ENCODE peak calls at places on chromosomes 6 and 20, in four cellular contexts. H is mesothelial cell of epicardium, X is neural crest cell, M is AML-193. I is an unnamed sample.

GRCh38 chr20:24165336-24166126 is 177.0 kb upstream of the GGTLC1 start:
- DNase-seq in H (no peak), X (no peak), M (no peak), I (no peak)

GRCh38 chr6:26555505-26556262 is 17.5 kb downstream of the HMGN4 start:
- DNase-seq in H (no peak), X (no peak), M (no peak), I (no peak)

GRCh38 chr20:9021699-9022098 is 47.2 kb upstream of the PLCB4 start:
- DNase-seq in H (no peak), X (no peak), M (no peak), I (no peak)

GRCh38 chr6:143842468-143842901 is 653 bp upstream of the LTV1 start:
- DNase-seq in H (no peak), X (no peak), M (no peak), I (no peak)

GRCh38 chr6:158006331-158006730 is 24.7 kb downstream of the SYNJ2 start:
- DNase-seq in H (no peak), X (no peak), M (no peak), I (no peak)

GRCh38 chr20:44702776-44703175 is 12.4 kb upstream of the CCN5 start:
- DNase-seq in H (no peak), X (no peak), M (no peak), I (no peak)

GRCh38 chr6:148720371-148720770 is 26.5 kb upstream of the UST start:
- DNase-seq in H (no peak), X (no peak), M (no peak), I (no peak)

GRCh38 chr20:51220293-51220706 is 197.4 kb upstream of the KCNG1 start:
- DNase-seq in H (peak), X (peak), M (peak), I (peak)

GRCh38 chr20:44153636-44154043 is 33.3 kb downstream of the JPH2 start:
- DNase-seq in H (no peak), X (no peak), M (no peak), I (no peak)

GRCh38 chr6:41543087-41543486 is 3.1 kb upstream of the FOXP4 start:
- DNase-seq in H (no peak), X (no peak), M (no peak), I (no peak)

GRCh38 chr6:84103029-84103428 is 69.5 kb downstream of the MRAP2 start:
- DNase-seq in H (no peak), X (no peak), M (no peak), I (no peak)

GRCh38 chr20:32634041-32634805 is 39.5 kb downstream of the C20orf203 start:
- DNase-seq in H (no peak), X (no peak), M (no peak), I (no peak)

GRCh38 chr6:151299009-151299408 is 59.2 kb downstream of the AKAP12 start:
- DNase-seq in H (no peak), X (no peak), M (no peak), I (no peak)

GRCh38 chr20:50259705-50260479 is 69.3 kb downstream of the CEBPB start:
- DNase-seq in H (no peak), X (no peak), M (peak), I (no peak)

GRCh38 chr20:13147971-13148370 is 73.1 kb upstream of the ISM1 start:
- DNase-seq in H (no peak), X (no peak), M (no peak), I (no peak)

GRCh38 chr6:72937160-72937559 is 288.1 kb downstream of the KHDC1L start:
- DNase-seq in H (no peak), X (no peak), M (no peak), I (no peak)

GRCh38 chr20:35226775-35227681 is 538 bp downstream of the MMP24 start:
- DNase-seq in H (peak), X (peak), M (no peak), I (peak)

GRCh38 chr20:16475225-16475624 is 98.0 kb downstream of the KIF16B start:
- DNase-seq in H (no peak), X (no peak), M (no peak), I (no peak)

GRCh38 chr20:51554538-51555165 is 12.1 kb upstream of the NFATC2 start:
- DNase-seq in H (no peak), X (no peak), M (no peak), I (no peak)

GRCh38 chr6:146578054-146578453 is 20.7 kb upstream of the ADGB start:
- DNase-seq in H (no peak), X (no peak), M (no peak), I (no peak)

GRCh38 chr6:1337791-1338190 is 25.9 kb downstream of the FOXQ1 start:
- DNase-seq in H (no peak), X (no peak), M (no peak), I (no peak)

GRCh38 chr20:12464036-12464435 is 544.7 kb upstream of the SPTLC3 start:
- DNase-seq in H (no peak), X (no peak), M (no peak), I (no peak)

GRCh38 chr6:148747145-148747492 is 289 bp downstream of the UST start:
- DNase-seq in H (no peak), X (no peak), M (no peak), I (peak)

GRCh38 chr6:31740397-31741223 is 805 bp downstream of the MSH5 start:
- DNase-seq in H (no peak), X (no peak), M (peak), I (no peak)

GRCh38 chr20:14921546-14921945 is 584.1 kb upstream of the FLRT3 start:
- DNase-seq in H (no peak), X (no peak), M (no peak), I (no peak)

GRCh38 chr6:3457710-3458605 is 1.1 kb upstream of the SLC22A23 start:
- DNase-seq in H (peak), X (peak), M (no peak), I (no peak)

GRCh38 chr20:32524871-32525501 is 60.1 kb downstream of the NOL4L start:
- DNase-seq in H (no peak), X (no peak), M (no peak), I (no peak)

GRCh38 chr6:116924245-116924644 is 47.2 kb downstream of the RFX6 start:
- DNase-seq in H (no peak), X (no peak), M (no peak), I (no peak)

GRCh38 chr6:125986956-125987617 is 747 bp downstream of the TRMT11 start:
- DNase-seq in H (no peak), X (no peak), M (no peak), I (no peak)